ENCODE peak calls at places on chromosomes 11 and 22, in seven cellular contexts. V is Peyer's patch, M is esophagus squamous epithelium, P is PC-9, B is GM12878, H is uterus, S is HepG2. L is an unnamed sample. For H3K27me3 and H3K9me3, the result is how much of the 10 kb centered on the place peaks cover.

GRCh38 chr11:7077101-7077500 is 11.7 kb upstream of the RBMXL2 start:
- DNase-seq in V (no peak), M (no peak), P (no peak), B (no peak), H (no peak), S (no peak), L (no peak)

GRCh38 chr11:40354121-40354520 is 1105.3 kb downstream of the LRRC4C start:
- DNase-seq in V (no peak), M (no peak), P (no peak), B (no peak), H (no peak), S (no peak), L (no peak)

GRCh38 chr11:115530752-115531151 is 26.5 kb upstream of the CADM1 start:
- DNase-seq in V (no peak), M (no peak), P (no peak), B (no peak), H (no peak), S (no peak), L (peak)

GRCh38 chr11:130451261-130452019 is 3.0 kb downstream of the ADAMTS15 start:
- DNase-seq in V (no peak), M (no peak), P (peak), B (no peak), H (no peak), S (no peak), L (no peak)

GRCh38 chr22:35380537-35381423 is at the start of gene HMOX1:
- DNase-seq in V (peak), M (peak), P (peak), B (no peak), H (peak), S (peak), L (peak)

GRCh38 chr11:22466809-22467208 is 128.6 kb downstream of the SLC17A6 start:
- DNase-seq in V (no peak), M (no peak), P (no peak), B (no peak), H (no peak), S (no peak), L (no peak)

GRCh38 chr11:17573526-17573925 is 26.5 kb downstream of the OTOG start:
- DNase-seq in V (peak), M (no peak), P (no peak), B (no peak), H (no peak), S (no peak), L (no peak)

GRCh38 chr11:34189191-34189590 is 83.8 kb downstream of the NAT10 start:
- DNase-seq in V (no peak), M (no peak), P (no peak), B (no peak), H (no peak), S (no peak), L (no peak)

GRCh38 chr11:111524056-111524455 is 9.5 kb downstream of the HOATZ start:
- DNase-seq in V (no peak), M (no peak), P (no peak), B (no peak), H (no peak), S (no peak), L (no peak)

GRCh38 chr22:46054091-46054877 is 77.3 kb upstream of the WNT7B start:
- DNase-seq in V (peak), M (no peak), P (no peak), B (no peak), H (peak), S (no peak), L (peak)

GRCh38 chr11:103659138-103659734 is 377.2 kb upstream of the DDI1 start:
- DNase-seq in V (no peak), M (no peak), P (no peak), B (no peak), H (no peak), S (no peak), L (peak)

GRCh38 chr11:70820311-70820710 is 422.0 kb downstream of the CTTN start:
- DNase-seq in V (no peak), M (no peak), P (no peak), B (no peak), H (no peak), S (no peak), L (no peak)

GRCh38 chr11:103805688-103806009 is 230.8 kb upstream of the DDI1 start:
- DNase-seq in V (no peak), M (no peak), P (no peak), B (no peak), H (no peak), S (no peak), L (no peak)

GRCh38 chr11:82085493-82085892 is 648.2 kb downstream of the FAM181B start:
- DNase-seq in V (no peak), M (no peak), P (no peak), B (no peak), H (no peak), S (no peak), L (no peak)

GRCh38 chr11:81725691-81726090 is 1008.0 kb downstream of the FAM181B start:
- DNase-seq in V (no peak), M (no peak), P (no peak), B (no peak), H (no peak), S (no peak), L (no peak)

GRCh38 chr22:42385691-42386090 is 46.5 kb downstream of the NFAM1 start:
- DNase-seq in V (no peak), M (no peak), P (no peak), B (no peak), H (no peak), S (no peak), L (no peak)

GRCh38 chr22:49751968-49752597 is 75.6 kb downstream of the BRD1 start:
- DNase-seq in V (no peak), M (no peak), P (peak), B (no peak), H (no peak), S (no peak), L (no peak)

DNA sequence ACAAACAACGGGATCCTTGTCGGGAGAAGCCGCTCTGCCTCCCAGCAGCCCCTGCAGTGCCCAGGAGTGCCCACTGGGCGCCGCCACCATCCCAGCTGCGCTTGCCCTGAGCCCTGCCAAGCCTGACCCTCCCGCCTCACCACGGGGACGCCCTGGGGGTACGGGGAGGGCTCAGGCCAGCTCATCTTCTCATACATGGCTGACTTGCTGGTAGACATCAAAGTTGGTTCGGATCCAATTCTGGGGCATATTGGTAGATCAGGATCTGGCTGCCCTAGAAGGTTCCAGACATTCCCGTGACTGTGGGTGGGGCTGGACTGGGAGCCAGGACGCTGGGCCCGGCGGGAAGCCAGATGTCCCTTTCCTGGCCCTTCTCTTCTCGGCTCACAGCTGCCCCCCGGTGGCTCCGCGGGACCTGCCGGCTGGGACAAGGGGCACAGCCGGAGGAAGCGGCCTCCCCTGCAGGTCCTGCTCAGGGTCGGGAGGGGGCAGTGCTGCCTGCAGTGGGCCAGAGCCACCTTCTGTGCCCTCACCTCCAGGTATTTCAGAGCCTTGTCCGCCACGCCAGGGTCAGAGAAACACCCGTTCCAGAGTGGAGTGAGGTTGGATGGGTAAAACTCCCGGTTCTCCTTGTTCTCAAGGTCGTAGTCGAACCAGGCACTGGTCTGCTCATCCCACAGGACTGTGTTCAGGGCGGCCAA is 10.6 kb upstream of the TREH start:
- DNase-seq in V (peak), M (peak), P (peak), B (no peak), H (peak), S (peak), L (peak)
- H3K27me3 ChIP-seq in V (under half), M (under half), P (under half), B (under half), H (under half), S (under half), L (under half)

DNA sequence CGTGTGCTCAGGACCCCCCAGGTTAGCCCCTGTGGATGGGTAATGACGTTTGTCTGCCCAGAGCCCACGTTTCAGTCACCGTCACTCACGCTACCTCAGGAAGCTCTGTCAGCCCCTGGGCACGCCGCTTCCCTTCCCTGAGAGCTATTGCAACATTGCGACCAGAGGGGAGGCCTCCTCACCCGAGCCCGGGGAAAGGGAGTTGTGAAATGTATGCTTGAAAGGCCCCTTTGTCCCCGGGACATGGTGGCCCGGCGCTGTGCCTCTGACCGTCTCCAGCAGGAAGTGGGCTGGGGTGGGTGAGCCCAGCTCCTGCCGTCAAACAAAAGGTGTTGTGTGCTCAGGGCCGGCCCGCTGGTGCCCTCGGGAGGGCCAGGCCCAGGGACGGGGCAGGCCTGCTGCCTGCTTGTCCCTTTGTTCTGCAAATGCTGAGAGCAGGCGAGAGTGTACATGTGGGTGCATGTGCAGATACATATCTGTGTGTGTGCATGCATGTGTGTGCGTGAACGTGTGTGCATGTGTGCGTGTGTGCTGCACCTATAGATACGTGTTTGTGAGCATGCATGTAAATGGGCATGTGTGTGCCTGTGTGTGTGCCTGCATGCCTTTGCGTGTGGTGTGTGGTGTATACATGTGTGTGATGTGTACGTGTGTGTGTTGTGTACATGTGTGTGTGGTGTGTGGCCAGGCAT is 1125.0 kb downstream of the BRD1 start:
- DNase-seq in V (no peak), M (no peak), P (no peak), B (no peak), H (no peak), S (peak), L (no peak)
- H3K9me3 ChIP-seq in V (under half), M (under half), P (under half), B (under half), H (under half), S (under half), L (under half)

GRCh38 chr11:62678433-62678769 is 472 bp downstream of the UBXN1 start:
- DNase-seq in V (no peak), M (no peak), P (no peak), B (no peak), H (no peak), S (no peak), L (peak)
- H3K27ac ChIP-seq in V (peak), M (peak), P (peak), B (peak), H (peak), S (peak), L (peak)

GRCh38 chr22:44807232-44807631 is 54.9 kb downstream of the ARHGAP8 start:
- DNase-seq in V (no peak), M (no peak), P (no peak), B (no peak), H (no peak), S (no peak), L (peak)
- H3K27me3 ChIP-seq in V (under half), M (under half), P (under half), B (under half), H (under half), S (under half), L (under half)

GRCh38 chr11:132087148-132087547 is 716.7 kb downstream of the NTM start:
- DNase-seq in V (no peak), M (no peak), P (no peak), B (no peak), H (no peak), S (no peak), L (no peak)
- H3K9me3 ChIP-seq in V (under half), M (under half), P (under half), B (under half), H (under half), S (under half), L (under half)

DNA sequence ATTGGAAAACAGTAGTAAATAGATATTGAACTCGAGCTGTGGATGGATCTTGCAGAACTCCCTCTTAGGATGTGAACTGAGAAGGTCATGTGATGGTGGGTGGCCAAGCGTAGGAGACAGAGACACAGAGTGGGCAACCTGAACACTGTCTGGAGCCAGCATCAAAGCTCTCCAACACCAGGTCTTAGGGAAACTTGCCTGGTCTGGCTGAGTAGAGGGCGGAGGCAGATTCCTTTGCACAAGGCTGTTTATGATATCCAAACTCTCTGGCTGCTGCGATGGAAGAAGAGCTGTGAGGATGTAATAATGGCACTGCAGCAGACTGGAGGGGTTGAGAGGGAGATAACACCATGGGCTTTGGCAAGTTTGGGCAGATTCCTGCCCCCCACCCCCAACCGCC is 10.1 kb downstream of the NAV2 start:
- DNase-seq in V (no peak), M (no peak), P (no peak), B (no peak), H (no peak), S (no peak), L (no peak)
- H3K27ac ChIP-seq in V (no peak), M (peak), P (peak), B (no peak), H (peak), S (no peak), L (no peak)

DNA sequence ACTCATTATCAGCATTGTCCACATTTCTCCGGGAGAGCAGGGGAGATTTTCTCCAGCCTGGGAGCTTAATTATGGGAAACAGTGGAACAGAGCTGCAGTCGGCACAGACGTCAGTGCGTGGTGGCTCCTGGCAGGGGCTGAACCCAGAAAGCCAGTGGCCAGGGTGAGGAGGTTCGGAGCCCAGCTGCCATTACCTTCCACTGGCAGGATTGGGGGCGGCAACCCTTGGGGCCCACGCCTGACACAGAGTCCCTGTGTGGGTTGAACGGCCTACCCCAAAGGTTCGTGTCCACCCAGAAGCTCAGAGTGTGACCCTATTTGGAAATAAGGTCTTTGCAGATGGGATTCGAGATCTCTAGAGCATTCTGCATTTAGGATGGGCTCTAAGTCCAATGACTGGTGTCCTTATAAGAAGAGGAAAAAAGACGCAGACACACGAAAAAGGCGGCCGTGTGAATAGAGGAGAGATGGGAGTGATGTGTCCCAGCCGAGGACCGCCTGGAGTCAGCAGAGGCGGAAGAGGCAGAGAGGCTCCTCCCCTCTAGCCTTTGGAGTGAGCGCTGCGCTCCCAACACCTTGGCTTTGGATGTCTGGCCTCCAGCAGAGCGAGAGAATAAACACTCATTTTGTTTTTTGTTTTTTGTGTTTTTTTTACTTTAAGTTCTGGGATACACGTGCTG is 82.9 kb upstream of the RTL6 start:
- DNase-seq in V (no peak), M (no peak), P (no peak), B (no peak), H (no peak), S (no peak), L (no peak)
- H3K27me3 ChIP-seq in V (under half), M (under half), P (under half), B (under half), H (under half), S (under half), L (under half)

GRCh38 chr11:2653930-2654739 is 45.7 kb downstream of the KCNQ1OT1 start:
- DNase-seq in V (no peak), M (no peak), P (no peak), B (no peak), H (no peak), S (no peak), L (no peak)

GRCh38 chr11:2655320-2655719 is 44.5 kb downstream of the KCNQ1OT1 start:
- DNase-seq in V (no peak), M (no peak), P (no peak), B (no peak), H (no peak), S (no peak), L (no peak)

GRCh38 chr11:2657697-2658284 is 42.0 kb downstream of the KCNQ1OT1 start:
- DNase-seq in V (no peak), M (no peak), P (no peak), B (no peak), H (no peak), S (no peak), L (no peak)

GRCh38 chr11:2655834-2656622 is 43.8 kb downstream of the KCNQ1OT1 start:
- DNase-seq in V (no peak), M (no peak), P (no peak), B (no peak), H (no peak), S (no peak), L (no peak)

DNA sequence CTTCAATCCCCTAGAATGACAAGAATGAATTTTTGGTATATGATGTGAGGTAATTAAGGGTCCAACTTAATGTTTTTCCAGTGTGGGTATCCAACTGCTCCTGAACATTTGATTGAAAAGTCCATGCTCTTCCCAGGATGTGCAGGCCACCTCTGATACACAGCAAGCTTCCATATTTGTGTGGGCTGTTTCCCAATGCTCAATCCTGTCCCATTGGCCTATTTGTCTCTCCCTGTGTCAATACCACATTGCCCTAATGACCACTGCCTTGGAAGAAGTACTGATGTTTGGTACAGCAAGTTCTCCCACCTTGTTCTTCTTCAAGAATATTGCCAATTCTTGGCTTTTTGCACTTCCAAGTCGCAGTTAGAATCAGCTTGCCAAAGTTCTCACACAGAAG is 42.9 kb downstream of the KCNQ1OT1 start:
- DNase-seq in V (no peak), M (no peak), P (no peak), B (no peak), H (no peak), S (no peak), L (no peak)
- H3K9me3 ChIP-seq in V (under half), M (under half), P (under half), B (under half), H (under half), S (under half), L (under half)

GRCh38 chr22:39946571-39947407 is 13.4 kb upstream of the TMA7B start:
- DNase-seq in V (peak), M (no peak), P (no peak), B (no peak), H (no peak), S (no peak), L (no peak)

GRCh38 chr22:39943366-39943765 is 16.8 kb upstream of the TMA7B start:
- DNase-seq in V (no peak), M (no peak), P (no peak), B (no peak), H (no peak), S (no peak), L (peak)

GRCh38 chr22:39949964-39950737 is 10.0 kb upstream of the TMA7B start:
- DNase-seq in V (no peak), M (no peak), P (no peak), B (no peak), H (no peak), S (no peak), L (peak)

GRCh38 chr22:39943941-39944624 is 16.1 kb upstream of the TMA7B start:
- DNase-seq in V (no peak), M (no peak), P (no peak), B (no peak), H (no peak), S (no peak), L (no peak)

DNA sequence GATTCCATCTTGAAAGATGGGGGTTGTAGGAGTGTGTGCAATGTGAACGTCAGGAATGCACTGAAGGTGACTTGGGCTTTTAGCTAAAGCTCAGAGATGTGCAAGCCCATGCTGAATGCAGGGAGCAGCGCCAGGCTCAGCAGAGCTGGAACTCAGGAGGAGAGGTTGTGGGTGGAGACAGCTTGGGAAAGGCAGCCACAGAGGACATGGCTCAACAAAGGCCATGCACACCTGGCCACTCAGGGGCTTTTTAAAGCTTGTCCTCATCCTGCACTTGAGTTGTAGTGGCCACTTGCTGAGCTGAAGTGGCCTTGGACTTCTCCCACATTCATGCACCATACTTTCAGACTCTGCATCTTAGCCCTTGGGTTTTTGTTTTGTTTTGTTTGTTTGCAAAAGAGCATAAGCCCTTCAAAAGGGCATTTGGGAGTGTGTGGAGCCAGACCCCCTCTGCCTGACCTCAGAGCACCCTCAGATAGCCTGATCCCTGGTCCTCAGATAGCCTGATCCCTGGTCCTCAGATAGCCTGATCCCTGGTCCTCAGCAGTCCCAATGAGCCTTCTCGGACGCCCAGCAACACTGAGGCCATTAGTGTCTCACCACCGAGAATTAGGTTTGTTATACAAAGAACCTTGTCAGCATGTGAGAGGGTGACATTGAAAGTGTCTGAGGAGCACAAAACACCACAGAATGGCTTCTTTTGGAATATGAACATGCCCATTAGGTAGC is 12.5 kb upstream of the TMA7B start:
- DNase-seq in V (no peak), M (no peak), P (no peak), B (no peak), H (no peak), S (no peak), L (no peak)
- H3K27ac ChIP-seq in V (no peak), M (no peak), P (no peak), B (no peak), H (no peak), S (no peak), L (no peak)

L was measured in Karpas-422.